ENCODE peak calls at places on chromosome 13, in five cellular contexts. X, L, G, W and H are unnamed samples.

GRCh38 chr13:39417643-39418042 is 185.3 kb downstream of the LHFPL6 start:
- DNase-seq in X (peak), L (peak), G (peak), W (peak), H (peak)

GRCh38 chr13:69755101-69755500 is 352.5 kb upstream of the ATXN8OS start:
- DNase-seq in L (no peak), G (no peak), W (no peak), X (no peak), H (no peak)

GRCh38 chr13:74641586-74641985 is 507.4 kb upstream of the KLF12 start:
- DNase-seq in W (no peak), G (no peak), L (no peak), X (no peak), H (peak)

GRCh38 chr13:38686635-38687245 is at the start of gene FREM2:
- DNase-seq in W (peak), X (peak), L (peak), G (peak), H (no peak)

GRCh38 chr13:109427148-109427547 is 359.2 kb downstream of the IRS2 start:
- DNase-seq in G (no peak), W (no peak), L (no peak), X (no peak), H (no peak)

GRCh38 chr13:32153056-32153455 is 121.5 kb downstream of the FRY start:
- DNase-seq in G (no peak), L (no peak), W (no peak), X (no peak), H (peak)

GRCh38 chr13:95027638-95028037 is 273.6 kb downstream of the ABCC4 start:
- DNase-seq in W (no peak), L (no peak), G (no peak), X (no peak), H (no peak)

GRCh38 chr13:34941835-34942731 is at the start of gene NBEA:
- DNase-seq in W (peak), L (peak), X (peak), G (peak), H (peak)

GRCh38 chr13:20057963-20058362 is 99.4 kb downstream of the ZMYM2 start:
- DNase-seq in W (no peak), G (no peak), L (no peak), X (no peak), H (no peak)

GRCh38 chr13:46516624-46517318 is 36.2 kb upstream of the LRCH1 start:
- DNase-seq in W (no peak), X (no peak), G (no peak), L (no peak), H (no peak)

GRCh38 chr13:58843071-58843470 is 1211.5 kb downstream of the PCDH17 start:
- DNase-seq in W (no peak), X (no peak), L (no peak), G (peak), H (no peak)

GRCh38 chr13:24348797-24349515 is 39.6 kb downstream of the C1QTNF9 start:
- DNase-seq in L (no peak), G (no peak), W (no peak), X (no peak), H (no peak)
- H2BK5ac ChIP-seq in L (no peak), G (no peak), W (no peak), X (no peak), H (no peak)

GRCh38 chr13:79451500-79451962 is 29.4 kb upstream of the NDFIP2 start:
- DNase-seq in W (no peak), L (peak), X (no peak), G (peak), H (peak)
- H2BK15ac ChIP-seq in W (no peak), L (peak), X (no peak), G (no peak), H (no peak)

DNA sequence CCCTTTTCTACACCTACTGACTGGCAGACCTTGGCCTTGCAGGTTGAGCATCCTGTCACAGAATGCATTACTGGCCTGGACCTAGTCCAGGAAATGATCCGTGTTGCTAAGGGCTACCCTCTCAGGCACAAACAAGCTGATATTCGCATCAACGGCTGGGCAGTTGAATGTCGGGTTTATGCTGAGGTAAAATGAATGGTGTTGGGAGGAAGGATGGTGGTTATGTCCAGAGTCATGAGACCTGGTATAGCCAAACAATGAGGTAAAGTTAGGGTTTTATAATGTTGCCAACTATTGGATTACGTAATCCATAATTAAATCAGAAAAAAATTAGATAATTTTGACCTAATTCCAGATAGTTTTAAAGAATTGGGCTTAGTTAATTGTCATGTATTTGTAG is 212.5 kb downstream of the PCCA start:
- DNase-seq in L (no peak), G (no peak), W (no peak), X (no peak), H (no peak)
- H3K4me2 ChIP-seq in L (no peak), G (no peak), W (no peak), X (no peak), H (no peak)

GRCh38 chr13:106378263-106378662 is 157.2 kb downstream of the EFNB2 start:
- DNase-seq in G (no peak), W (no peak), X (no peak), L (no peak), H (no peak)
- H2BK5ac ChIP-seq in G (no peak), W (no peak), X (no peak), L (no peak), H (peak)

GRCh38 chr13:112873851-112874750 is 94.9 kb upstream of the MCF2L start:
- DNase-seq in W (peak), L (peak), X (peak), G (peak), H (peak)
- H2BK15ac ChIP-seq in W (no peak), L (no peak), X (peak), G (no peak), H (no peak)

DNA sequence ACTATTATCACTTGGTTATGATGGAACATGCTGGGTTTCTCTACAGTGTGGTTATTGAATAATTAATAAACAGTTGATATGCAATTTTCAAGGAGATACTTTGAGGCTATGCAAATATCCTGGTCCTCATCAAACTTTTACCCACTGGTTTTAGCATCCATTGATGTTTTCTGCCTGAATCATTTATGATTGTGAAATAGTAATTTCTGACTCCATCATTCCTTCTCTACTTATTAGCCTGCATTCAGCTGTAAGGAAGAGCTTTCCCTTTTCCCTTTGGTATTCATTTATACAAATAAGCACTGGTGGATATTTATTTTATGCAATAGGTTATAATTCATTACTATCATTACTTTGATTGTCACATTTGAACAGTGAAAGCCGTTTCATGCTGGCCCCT is 13.9 kb upstream of the DNAJC15 start:
- DNase-seq in G (no peak), L (no peak), X (no peak), W (no peak), H (peak)
- H3K4me2 ChIP-seq in G (no peak), L (no peak), X (no peak), W (no peak), H (peak)